ENCODE peak calls at places on chromosomes 12 and 14, in nine cellular contexts. G, Q, Y, S, L, B, Z, H and K are unnamed samples.

GRCh38 chr14:53783256-53783655 is 173.4 kb downstream of the BMP4 start:
- DNase-seq in G (no peak), Q (no peak), Y (no peak), S (no peak), L (no peak), B (no peak), Z (no peak), H (no peak), K (no peak)

GRCh38 chr12:132003846-132004245 is 54.1 kb downstream of the EP400 start:
- DNase-seq in G (no peak), Q (no peak), Y (no peak), S (peak; percentile 79), L (no peak), B (no peak), Z (no peak), H (no peak), K (no peak)

GRCh38 chr12:75836533-75836932 is 195.0 kb downstream of the PHLDA1 start:
- DNase-seq in G (no peak), Q (no peak), Y (no peak), S (no peak), L (no peak), B (no peak), Z (no peak), H (no peak), K (no peak)

GRCh38 chr14:75660630-75661498 is at the start of the genes ERG28 and TTLL5:
- DNase-seq in G (peak; percentile 98), Q (peak; percentile 97), Y (peak; percentile 99), S (peak; percentile 100), L (peak; percentile 97), B (peak; percentile 94), Z (peak; percentile 97), H (peak; percentile 96), K (peak; percentile 100)

GRCh38 chr14:61587397-61587713 is 108.0 kb upstream of the HIF1A start:
- DNase-seq in G (no peak), Q (no peak), Y (no peak), S (no peak), L (no peak), B (no peak), Z (no peak), H (no peak), K (no peak)

GRCh38 chr12:120399531-120399930 is 30.6 kb upstream of the MSI1 start:
- DNase-seq in G (no peak), Q (no peak), Y (no peak), S (peak; percentile 85), L (no peak), B (no peak), Z (no peak), H (no peak), K (no peak)

GRCh38 chr14:99688210-99688581 is 4.1 kb downstream of the CYP46A1 start:
- DNase-seq in G (no peak), Q (no peak), Y (no peak), S (no peak), L (no peak), B (no peak), Z (no peak), H (no peak), K (no peak)

GRCh38 chr12:79424109-79424721 is 266.5 kb downstream of the PAWR start:
- DNase-seq in G (no peak), Q (no peak), Y (no peak), S (peak; percentile 98), L (no peak), B (no peak), Z (no peak), H (no peak), K (no peak)

GRCh38 chr12:50232771-50233209 is 50.5 kb downstream of the LIMA1 start:
- DNase-seq in G (no peak), Q (no peak), Y (no peak), S (peak; percentile 33), L (no peak), B (no peak), Z (no peak), H (no peak), K (no peak)

GRCh38 chr12:67394600-67394999 is 125.4 kb downstream of the CAND1 start:
- DNase-seq in G (no peak), Q (no peak), Y (no peak), S (peak; percentile 79), L (no peak), B (no peak), Z (peak; percentile 39), H (peak; percentile 41), K (peak; percentile 68)

GRCh38 chr14:51484491-51484890 is 167.2 kb upstream of the FRMD6 start:
- DNase-seq in G (no peak), Q (no peak), Y (no peak), S (no peak), L (no peak), B (no peak), Z (peak; percentile 67), H (no peak), K (no peak)

GRCh38 chr12:59070534-59070933 is 150.2 kb upstream of the LRIG3 start:
- DNase-seq in G (no peak), Q (no peak), Y (no peak), S (peak; percentile 37), L (no peak), B (no peak), Z (no peak), H (no peak), K (no peak)

GRCh38 chr14:103908580-103908979 is 19.7 kb upstream of the TDRD9 start:
- DNase-seq in G (no peak), Q (no peak), Y (no peak), S (no peak), L (no peak), B (no peak), Z (no peak), H (no peak), K (no peak)

GRCh38 chr14:69928111-69928523 is 48.9 kb downstream of the SMOC1 start:
- DNase-seq in G (no peak), Q (no peak), Y (no peak), S (peak; percentile 67), L (no peak), B (no peak), Z (no peak), H (no peak), K (no peak)

GRCh38 chr14:69968151-69968550 is 88.9 kb downstream of the SMOC1 start:
- DNase-seq in G (no peak), Q (no peak), Y (no peak), S (no peak), L (no peak), B (no peak), Z (no peak), H (no peak), K (no peak)

GRCh38 chr12:32446306-32447119 is 47.2 kb downstream of the FGD4 start:
- DNase-seq in G (no peak), Q (peak; percentile 60), Y (no peak), S (no peak), L (no peak), B (no peak), Z (no peak), H (no peak), K (no peak)

DNA sequence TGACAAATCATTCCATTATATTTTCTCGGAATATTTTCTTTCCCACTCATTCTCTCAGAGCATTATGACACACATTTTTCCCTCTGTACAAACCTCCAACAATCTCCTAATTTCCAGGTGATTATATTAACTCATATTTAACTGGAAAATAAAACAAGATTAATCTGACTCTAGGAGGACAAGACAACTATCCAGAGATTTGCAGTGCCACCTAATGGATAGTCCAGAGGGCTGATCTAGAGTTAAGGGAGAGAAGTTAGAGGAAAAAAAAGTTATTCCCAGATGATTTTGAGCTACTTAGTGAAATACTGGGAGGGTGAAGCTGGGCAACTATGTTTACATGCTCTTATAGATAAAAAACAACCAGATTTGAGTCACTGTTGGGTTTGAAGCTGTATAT is 161.7 kb downstream of the ALX1 start:
- DNase-seq in G (no peak), Q (no peak), Y (peak; percentile 16), S (peak; percentile 70), L (no peak), B (no peak), Z (no peak), H (no peak), K (no peak)
- TF ChIP-seq CTCF in G (no peak), Q (peak; percentile 42), Y (peak; percentile 57), S (peak; percentile 72), L (no peak), B (no peak), Z (no peak), H (no peak), K (peak; percentile 45)

DNA sequence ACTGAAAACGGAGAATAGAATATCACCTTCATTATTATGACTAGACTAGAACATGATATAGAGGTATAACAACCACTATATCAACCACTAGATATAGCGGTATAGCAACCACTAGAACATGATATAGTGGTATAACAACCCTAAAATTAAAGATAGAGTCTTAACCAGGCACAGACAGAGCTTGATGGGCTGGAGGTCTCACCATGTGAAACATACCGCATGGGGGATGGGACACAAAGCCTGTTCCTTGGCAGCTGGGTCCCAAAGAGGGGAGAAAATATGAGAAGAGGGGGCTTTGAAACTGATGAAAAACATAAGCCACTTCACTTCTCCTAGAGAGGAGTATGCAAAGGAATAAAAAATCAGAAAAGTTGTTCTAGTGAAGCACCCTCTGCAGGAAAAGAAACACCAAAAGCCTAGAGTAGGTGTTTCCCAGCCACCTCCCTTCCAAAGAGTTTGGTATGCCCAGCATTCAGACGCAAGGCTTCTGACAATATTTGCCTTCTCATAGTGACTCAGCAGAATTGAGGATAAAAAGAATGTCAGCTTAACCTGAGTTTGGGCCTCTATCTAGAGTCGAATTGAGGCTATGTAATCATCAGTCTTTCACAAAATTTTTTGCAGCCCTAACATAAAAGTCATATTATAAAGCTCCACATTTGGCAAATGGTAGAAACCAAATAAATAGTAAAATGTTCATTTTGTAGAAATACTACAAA is 316.4 kb downstream of the NOVA1 start:
- DNase-seq in G (no peak), Q (peak; percentile 43), Y (no peak), S (peak; percentile 79), L (no peak), B (no peak), Z (no peak), H (no peak), K (no peak)
- TF ChIP-seq CTCF in G (no peak), Q (no peak), Y (no peak), S (no peak), L (no peak), B (no peak), Z (no peak), H (no peak), K (no peak)

GRCh38 chr12:9798008-9798619 is 29.2 kb upstream of the KLRF1 start:
- DNase-seq in G (no peak), Q (peak; percentile 76), Y (peak; percentile 71), S (peak; percentile 93), L (peak; percentile 64), B (peak; percentile 37), Z (no peak), H (no peak), K (no peak)
- TF ChIP-seq CTCF in G (peak; percentile 45), Q (peak; percentile 54), Y (peak; percentile 53), S (peak; percentile 82), L (peak; percentile 47), B (peak; percentile 86), Z (peak; percentile 42), H (no peak), K (peak; percentile 31)

DNA sequence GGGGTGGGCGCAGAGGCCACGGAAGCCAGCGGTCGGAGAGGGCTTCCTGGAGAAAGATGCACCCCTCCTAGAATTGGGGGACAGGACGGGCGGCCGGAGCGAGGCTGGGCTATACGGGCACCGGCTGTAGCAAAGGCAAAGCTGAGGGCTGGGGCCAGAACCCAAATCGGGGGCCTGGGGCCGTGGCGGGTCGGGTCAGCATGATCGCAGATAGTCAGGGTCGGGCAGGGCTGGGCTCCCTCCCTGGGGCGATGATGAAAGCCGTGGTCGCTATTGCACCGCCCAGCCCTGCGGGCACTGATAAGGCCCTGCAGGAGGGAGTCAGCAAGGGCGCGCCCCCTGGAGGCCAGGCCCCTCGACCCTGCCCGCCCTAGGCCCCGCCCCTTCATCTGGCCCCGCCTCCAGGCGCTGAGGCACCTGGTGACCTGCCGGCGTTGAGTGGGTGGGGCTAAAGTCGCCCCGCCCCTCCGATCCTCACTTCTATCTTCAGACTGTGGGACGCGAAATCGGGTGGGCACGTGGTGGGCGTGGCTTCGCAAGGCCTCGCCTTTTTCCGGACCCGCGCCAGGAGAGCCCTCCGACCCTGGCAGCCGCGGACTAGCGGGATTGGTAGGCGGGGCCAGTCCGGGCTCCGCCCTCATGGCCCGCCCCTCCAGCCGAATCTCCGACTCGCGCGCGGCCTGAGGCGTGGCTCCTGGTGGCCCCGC is 421 bp upstream of the SH2B3 start:
- DNase-seq in G (peak; percentile 99), Q (peak; percentile 97), Y (peak; percentile 87), S (peak; percentile 95), L (peak; percentile 98), B (peak; percentile 97), Z (peak; percentile 94), H (peak; percentile 95), K (peak; percentile 91)
- TF ChIP-seq CTCF in G (peak; percentile 79), Q (peak; percentile 44), Y (no peak), S (peak; percentile 15), L (peak; percentile 51), B (peak; percentile 52), Z (peak; percentile 55), H (no peak), K (peak; percentile 72)